ENCODE peak calls at places on chromosomes 12 and 14, in four cellular contexts. V is esophagus muscularis mucosa, N is HCT116, O is breast epithelium. J is an unnamed sample.

GRCh38 chr14:105900398-105901160 is 374.2 kb downstream of the TMEM121 start:
- DNase-seq in V (no peak), N (no peak), O (no peak), J (no peak)

GRCh38 chr12:67452119-67452805 is 183.1 kb downstream of the CAND1 start:
- DNase-seq in V (no peak), N (no peak), O (no peak), J (no peak)

GRCh38 chr14:50396636-50397460 is at the start of gene CDKL1:
- DNase-seq in V (no peak), N (no peak), O (peak), J (peak)

GRCh38 chr12:12722351-12723146 is 5.4 kb downstream of the CDKN1B start:
- DNase-seq in V (no peak), N (no peak), O (no peak), J (no peak)

GRCh38 chr14:66037361-66037760 is 448.8 kb upstream of the CCDC196 start:
- DNase-seq in V (no peak), N (no peak), O (no peak), J (no peak)

GRCh38 chr14:66009104-66009503 is 477.1 kb upstream of the CCDC196 start:
- DNase-seq in V (no peak), N (peak), O (no peak), J (peak)

GRCh38 chr12:8011331-8011730 is 21.2 kb upstream of the FOXJ2 start:
- DNase-seq in V (no peak), N (no peak), O (no peak), J (peak)

GRCh38 chr14:100726467-100726811 is 253 bp upstream of the DLK1 start:
- DNase-seq in V (no peak), N (no peak), O (no peak), J (no peak)

GRCh38 chr12:1925125-1925963 is 6.9 kb upstream of the CACNA2D4 start:
- DNase-seq in V (peak), N (no peak), O (no peak), J (no peak)

GRCh38 chr12:118397693-118398440 is 21.5 kb downstream of the SUDS3 start:
- DNase-seq in V (no peak), N (no peak), O (no peak), J (no peak)

GRCh38 chr14:99821519-99822165 is 28.4 kb downstream of the EML1 start:
- DNase-seq in V (no peak), N (no peak), O (no peak), J (peak)

GRCh38 chr12:113488322-113488721 is 16.7 kb upstream of the LHX5 start:
- DNase-seq in V (no peak), N (no peak), O (no peak), J (no peak)

GRCh38 chr12:92030618-92031017 is 115.0 kb downstream of the BTG1 start:
- DNase-seq in V (no peak), N (no peak), O (peak), J (no peak)

GRCh38 chr12:111788178-111788654 is 21.5 kb downstream of the ALDH2 start:
- DNase-seq in V (no peak), N (no peak), O (peak), J (no peak)

GRCh38 chr14:27243360-27243759 is 645.5 kb upstream of the NOVA1 start:
- DNase-seq in V (no peak), N (no peak), O (no peak), J (no peak)

GRCh38 chr12:112798019-112798760 is 6.6 kb downstream of the RPH3A start:
- DNase-seq in V (no peak), N (no peak), O (no peak), J (no peak)

GRCh38 chr14:100114109-100114765 is 45.2 kb downstream of the DEGS2 start:
- DNase-seq in V (no peak), N (no peak), O (no peak), J (no peak)

GRCh38 chr14:77309122-77309521 is 11.6 kb downstream of the POMT2 start:
- DNase-seq in V (no peak), N (no peak), O (no peak), J (no peak)

GRCh38 chr14:67477926-67478915 is 10.3 kb downstream of the TMEM229B start:
- DNase-seq in V (no peak), N (no peak), O (no peak), J (no peak)

GRCh38 chr14:99726538-99727095 is 42.5 kb downstream of the CYP46A1 start:
- DNase-seq in V (no peak), N (no peak), O (no peak), J (no peak)

GRCh38 chr12:2411011-2411410 is 358.2 kb downstream of the CACNA1C start:
- DNase-seq in V (no peak), N (no peak), O (no peak), J (no peak)

GRCh38 chr12:47111854-47112253 is 32.1 kb upstream of the AMIGO2 start:
- DNase-seq in V (no peak), N (no peak), O (no peak), J (no peak)

GRCh38 chr14:51328089-51328941 is 88.3 kb downstream of the TMX1 start:
- DNase-seq in V (no peak), N (no peak), O (peak), J (no peak)

GRCh38 chr14:95463173-95463901 is 53.1 kb downstream of the SYNE3 start:
- DNase-seq in V (no peak), N (no peak), O (no peak), J (no peak)

GRCh38 chr14:53180272-53181221 is 27.4 kb upstream of the DDHD1 start:
- DNase-seq in V (peak), N (peak), O (no peak), J (no peak)

GRCh38 chr12:132954471-132955048 is 1.5 kb downstream of the ZNF605 start:
- DNase-seq in V (no peak), N (no peak), O (no peak), J (no peak)

GRCh38 chr12:132955094-132955932 is 793 bp downstream of the ZNF605 start:
- DNase-seq in V (no peak), N (no peak), O (no peak), J (peak)

GRCh38 chr12:132953771-132954170 is 2.3 kb downstream of the ZNF605 start:
- DNase-seq in V (no peak), N (no peak), O (no peak), J (no peak)

GRCh38 chr12:132953163-132953425 is 3.0 kb downstream of the ZNF605 start:
- DNase-seq in V (no peak), N (no peak), O (no peak), J (no peak)

GRCh38 chr12:132955933-132956725 is at the start of gene ZNF605:
- DNase-seq in V (peak), N (no peak), O (peak), J (peak)
- TF ChIP-seq POLR2A in V (no peak), N (no peak), O (no peak), J (peak)

DNA sequence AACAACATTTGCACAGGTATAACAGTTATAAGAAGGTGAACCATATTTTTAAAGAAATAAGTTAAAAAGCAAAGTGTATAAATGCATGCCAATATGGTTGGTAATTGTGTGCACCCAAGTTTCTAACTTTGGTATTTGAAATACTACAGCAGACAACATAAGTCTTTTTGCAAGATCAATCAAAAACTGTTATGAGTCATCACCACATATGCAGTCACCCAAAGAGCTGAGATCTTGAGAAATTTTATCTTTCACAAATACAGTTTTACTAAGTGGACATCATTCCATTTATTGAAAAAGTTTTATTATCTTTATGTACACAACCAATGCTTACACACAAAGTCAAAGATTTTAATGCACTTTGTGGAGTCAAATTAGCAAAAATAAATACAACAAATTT is 7.0 kb upstream of the ACSS3 start:
- DNase-seq in V (no peak), N (no peak), O (no peak), J (no peak)
- TF ChIP-seq POLR2A in V (no peak), N (no peak), O (no peak), J (no peak)

DNA sequence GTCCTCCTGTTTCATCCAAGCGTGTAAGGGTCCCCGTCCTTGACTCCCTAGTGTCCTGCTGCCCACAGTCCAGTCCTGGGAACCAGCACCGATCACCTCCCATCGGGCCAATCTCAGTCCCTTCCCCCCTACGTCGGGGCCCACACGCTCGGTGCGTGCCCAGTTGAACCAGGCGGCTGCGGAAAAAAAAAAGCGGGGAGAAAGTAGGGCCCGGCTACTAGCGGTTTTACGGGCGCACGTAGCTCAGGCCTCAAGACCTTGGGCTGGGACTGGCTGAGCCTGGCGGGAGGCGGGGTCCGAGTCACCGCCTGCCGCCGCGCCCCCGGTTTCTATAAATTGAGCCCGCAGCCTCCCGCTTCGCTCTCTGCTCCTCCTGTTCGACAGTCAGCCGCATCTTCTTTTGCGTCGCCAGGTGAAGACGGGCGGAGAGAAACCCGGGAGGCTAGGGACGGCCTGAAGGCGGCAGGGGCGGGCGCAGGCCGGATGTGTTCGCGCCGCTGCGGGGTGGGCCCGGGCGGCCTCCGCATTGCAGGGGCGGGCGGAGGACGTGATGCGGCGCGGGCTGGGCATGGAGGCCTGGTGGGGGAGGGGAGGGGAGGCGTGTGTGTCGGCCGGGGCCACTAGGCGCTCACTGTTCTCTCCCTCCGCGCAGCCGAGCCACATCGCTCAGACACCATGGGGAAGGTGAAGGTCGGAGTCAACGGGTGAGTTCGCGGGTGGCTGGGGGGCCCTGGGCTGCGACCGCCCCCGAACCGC is at the start of gene GAPDH:
- DNase-seq in V (peak), N (peak), O (peak), J (peak)
- TF ChIP-seq POLR2A in V (peak), N (peak), O (peak), J (peak)

GRCh38 chr12:94766397-94766796 is 116.0 kb upstream of the TMCC3 start:
- DNase-seq in V (no peak), N (no peak), O (no peak), J (no peak)
- TF ChIP-seq POLR2A in V (no peak), N (no peak), O (no peak), J (no peak)

GRCh38 chr12:77120695-77121094 is 55.3 kb upstream of the E2F7 start:
- DNase-seq in V (no peak), N (no peak), O (no peak), J (no peak)
- TF ChIP-seq POLR2A in V (no peak), N (no peak), O (no peak), J (no peak)

GRCh38 chr12:110247340-110248095 is 33.5 kb upstream of the ATP2A2 start:
- DNase-seq in V (no peak), N (no peak), O (peak), J (no peak)
- TF ChIP-seq POLR2A in V (no peak), N (no peak), O (no peak), J (no peak)

GRCh38 chr12:6452908-6453630 is 1.2 kb downstream of the TAPBPL start:
- DNase-seq in V (no peak), N (no peak), O (no peak), J (no peak)
- TF ChIP-seq POLR2A in V (no peak), N (no peak), O (no peak), J (no peak)

GRCh38 chr14:21072781-21073339 is 2.8 kb downstream of the ARHGEF40 start:
- DNase-seq in V (no peak), N (no peak), O (no peak), J (no peak)

GRCh38 chr14:21072102-21072501 is 2.0 kb downstream of the ARHGEF40 start:
- DNase-seq in V (no peak), N (no peak), O (no peak), J (no peak)

GRCh38 chr14:21070083-21070609 is at the start of gene ARHGEF40:
- DNase-seq in V (no peak), N (no peak), O (no peak), J (peak)

GRCh38 chr14:21070610-21071224 is 613 bp downstream of the ARHGEF40 start:
- DNase-seq in V (no peak), N (no peak), O (peak), J (peak)

GRCh38 chr14:21071225-21072041 is 1.3 kb downstream of the ARHGEF40 start:
- DNase-seq in V (no peak), N (no peak), O (peak), J (peak)
- TF ChIP-seq POLR2A in V (no peak), N (no peak), O (no peak), J (peak)

J was measured in H54.